ENCODE peak calls at places on chromosomes 1 and 21, in ten cellular contexts. One of them, this sample, is unnamed.

GRCh38 chr1:19661721-19662228 is 2.9 kb upstream of the HTR6 start:
- DNase-seq in GM12891: no peak
- DNase-seq in HCT116: peak
- DNase-seq in GM23338: peak
- DNase-seq in prostate gland: no peak
- DNase-seq in suprapubic skin: no peak
- DNase-seq in H1: no peak
- DNase-seq in vagina: no peak
- DNase-seq in GM12878: no peak
- DNase-seq in spleen: no peak
- DNase-seq in this sample: peak

GRCh38 chr1:240237305-240237721 is 145.6 kb downstream of the FMN2 start:
- DNase-seq in HCT116: no peak
- DNase-seq in GM12891: no peak
- DNase-seq in H1: no peak
- DNase-seq in spleen: no peak
- DNase-seq in vagina: no peak
- DNase-seq in suprapubic skin: no peak
- DNase-seq in GM12878: no peak
- DNase-seq in prostate gland: no peak
- DNase-seq in GM23338: no peak
- DNase-seq in this sample: no peak

GRCh38 chr1:235093685-235094592 is 34.7 kb downstream of the TOMM20 start:
- DNase-seq in H1: no peak
- DNase-seq in prostate gland: peak
- DNase-seq in GM12891: peak
- DNase-seq in GM12878: no peak
- DNase-seq in GM23338: peak
- DNase-seq in suprapubic skin: no peak
- DNase-seq in HCT116: no peak
- DNase-seq in vagina: no peak
- DNase-seq in spleen: peak
- DNase-seq in this sample: no peak

GRCh38 chr1:100989306-100990077 is 36.1 kb downstream of the DPH5 start:
- DNase-seq in vagina: no peak
- DNase-seq in HCT116: no peak
- DNase-seq in GM23338: no peak
- DNase-seq in prostate gland: no peak
- DNase-seq in H1: no peak
- DNase-seq in spleen: no peak
- DNase-seq in suprapubic skin: no peak
- DNase-seq in GM12878: no peak
- DNase-seq in GM12891: no peak
- DNase-seq in this sample: no peak

GRCh38 chr21:16794944-16795343 is 717.9 kb upstream of the CXADR start:
- DNase-seq in GM12878: no peak
- DNase-seq in prostate gland: no peak
- DNase-seq in suprapubic skin: no peak
- DNase-seq in HCT116: no peak
- DNase-seq in GM12891: no peak
- DNase-seq in H1: no peak
- DNase-seq in vagina: no peak
- DNase-seq in spleen: no peak
- DNase-seq in GM23338: no peak
- DNase-seq in this sample: no peak

GRCh38 chr21:35674272-35674671 is 386.1 kb downstream of the SETD4 start:
- DNase-seq in H1: no peak
- DNase-seq in GM12891: no peak
- DNase-seq in GM12878: no peak
- DNase-seq in spleen: no peak
- DNase-seq in HCT116: no peak
- DNase-seq in vagina: no peak
- DNase-seq in GM23338: no peak
- DNase-seq in prostate gland: no peak
- DNase-seq in suprapubic skin: no peak
- DNase-seq in this sample: no peak

GRCh38 chr1:67804710-67805109 is 28.6 kb downstream of the GNG12 start:
- DNase-seq in GM23338: peak
- DNase-seq in GM12891: no peak
- DNase-seq in H1: no peak
- DNase-seq in vagina: no peak
- DNase-seq in suprapubic skin: no peak
- DNase-seq in GM12878: no peak
- DNase-seq in HCT116: no peak
- DNase-seq in spleen: no peak
- DNase-seq in prostate gland: no peak
- DNase-seq in this sample: no peak

GRCh38 chr1:150596976-150597375 is 17.6 kb upstream of the MCL1 start:
- DNase-seq in H1: no peak
- DNase-seq in prostate gland: no peak
- DNase-seq in HCT116: no peak
- DNase-seq in suprapubic skin: no peak
- DNase-seq in GM23338: no peak
- DNase-seq in spleen: no peak
- DNase-seq in GM12878: no peak
- DNase-seq in GM12891: no peak
- DNase-seq in vagina: no peak
- DNase-seq in this sample: no peak

GRCh38 chr1:160640359-160641123 is 6.3 kb downstream of the SLAMF1 start:
- DNase-seq in spleen: no peak
- DNase-seq in GM12891: no peak
- DNase-seq in HCT116: no peak
- DNase-seq in vagina: no peak
- DNase-seq in GM23338: no peak
- DNase-seq in H1: no peak
- DNase-seq in GM12878: no peak
- DNase-seq in prostate gland: no peak
- DNase-seq in suprapubic skin: no peak
- DNase-seq in this sample: no peak

GRCh38 chr1:33295023-33295422 is 25.9 kb downstream of the A3GALT2 start:
- DNase-seq in vagina: no peak
- DNase-seq in GM12891: no peak
- DNase-seq in suprapubic skin: no peak
- DNase-seq in prostate gland: no peak
- DNase-seq in HCT116: no peak
- DNase-seq in GM12878: no peak
- DNase-seq in H1: no peak
- DNase-seq in GM23338: peak
- DNase-seq in spleen: peak
- DNase-seq in this sample: no peak

GRCh38 chr1:168827557-168827956 is 98.6 kb upstream of the DPT start:
- DNase-seq in spleen: no peak
- DNase-seq in H1: no peak
- DNase-seq in GM12878: no peak
- DNase-seq in vagina: no peak
- DNase-seq in prostate gland: no peak
- DNase-seq in GM23338: no peak
- DNase-seq in HCT116: no peak
- DNase-seq in suprapubic skin: no peak
- DNase-seq in GM12891: no peak
- DNase-seq in this sample: no peak

GRCh38 chr1:221437924-221438323 is 304.0 kb downstream of the DUSP10 start:
- DNase-seq in suprapubic skin: no peak
- DNase-seq in HCT116: peak
- DNase-seq in prostate gland: no peak
- DNase-seq in vagina: no peak
- DNase-seq in GM12878: no peak
- DNase-seq in GM23338: no peak
- DNase-seq in H1: no peak
- DNase-seq in GM12891: no peak
- DNase-seq in spleen: no peak
- DNase-seq in this sample: no peak

GRCh38 chr1:168628807-168629206 is 52.4 kb downstream of the XCL1 start:
- DNase-seq in suprapubic skin: no peak
- DNase-seq in vagina: no peak
- DNase-seq in prostate gland: no peak
- DNase-seq in GM12878: no peak
- DNase-seq in GM12891: no peak
- DNase-seq in HCT116: peak
- DNase-seq in H1: no peak
- DNase-seq in GM23338: no peak
- DNase-seq in spleen: no peak
- DNase-seq in this sample: no peak

DNA sequence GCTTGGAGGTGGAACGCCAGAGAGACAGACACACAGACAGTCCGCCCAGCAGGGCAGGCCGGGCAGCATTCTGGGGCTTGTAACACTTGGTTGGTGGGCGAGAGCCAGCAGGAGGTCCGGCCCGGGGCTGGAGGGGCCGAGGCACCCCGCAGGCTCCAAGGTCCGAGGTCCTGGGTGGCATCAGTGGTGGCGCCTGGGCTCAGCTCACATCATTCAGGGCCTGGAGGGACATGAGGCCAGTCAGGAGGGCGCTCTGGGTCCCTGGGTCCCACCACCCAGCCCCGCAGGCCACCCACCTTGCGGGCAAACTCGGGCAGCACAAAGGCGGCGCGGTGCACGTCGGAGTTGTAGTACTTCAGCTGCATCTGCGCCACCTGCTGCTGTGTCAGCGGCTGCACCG is 5.2 kb downstream of the SRM start:
- DNase-seq in spleen: no peak
- DNase-seq in vagina: no peak
- DNase-seq in GM12878: no peak
- DNase-seq in suprapubic skin: no peak
- DNase-seq in prostate gland: no peak
- DNase-seq in H1: no peak
- DNase-seq in GM23338: no peak
- DNase-seq in GM12891: no peak
- DNase-seq in HCT116: no peak
- DNase-seq in this sample: no peak
- TF ChIP-seq POLR2AphosphoS5 in spleen: no peak
- TF ChIP-seq POLR2AphosphoS5 in vagina: no peak
- TF ChIP-seq POLR2AphosphoS5 in GM12878: no peak
- TF ChIP-seq POLR2AphosphoS5 in suprapubic skin: no peak
- TF ChIP-seq POLR2AphosphoS5 in prostate gland: no peak
- TF ChIP-seq POLR2AphosphoS5 in H1: no peak
- TF ChIP-seq POLR2AphosphoS5 in GM23338: no peak
- TF ChIP-seq POLR2AphosphoS5 in GM12891: no peak
- TF ChIP-seq POLR2AphosphoS5 in HCT116: no peak
- TF ChIP-seq POLR2AphosphoS5 in this sample: no peak

GRCh38 chr1:91806777-91807700 is 78.9 kb downstream of the TGFBR3 start:
- DNase-seq in vagina: no peak
- DNase-seq in GM12891: no peak
- DNase-seq in spleen: no peak
- DNase-seq in suprapubic skin: no peak
- DNase-seq in GM12878: no peak
- DNase-seq in H1: no peak
- DNase-seq in prostate gland: no peak
- DNase-seq in HCT116: no peak
- DNase-seq in GM23338: peak
- DNase-seq in this sample: peak
- TF ChIP-seq POLR2AphosphoS5 in vagina: no peak
- TF ChIP-seq POLR2AphosphoS5 in GM12891: no peak
- TF ChIP-seq POLR2AphosphoS5 in spleen: no peak
- TF ChIP-seq POLR2AphosphoS5 in suprapubic skin: no peak
- TF ChIP-seq POLR2AphosphoS5 in GM12878: no peak
- TF ChIP-seq POLR2AphosphoS5 in H1: no peak
- TF ChIP-seq POLR2AphosphoS5 in prostate gland: no peak
- TF ChIP-seq POLR2AphosphoS5 in HCT116: no peak
- TF ChIP-seq POLR2AphosphoS5 in GM23338: no peak
- TF ChIP-seq POLR2AphosphoS5 in this sample: no peak

GRCh38 chr1:197731449-197731848 is 43.8 kb downstream of the DENND1B start:
- DNase-seq in prostate gland: no peak
- DNase-seq in GM23338: peak
- DNase-seq in vagina: no peak
- DNase-seq in H1: no peak
- DNase-seq in GM12891: no peak
- DNase-seq in HCT116: no peak
- DNase-seq in GM12878: no peak
- DNase-seq in spleen: no peak
- DNase-seq in suprapubic skin: no peak
- DNase-seq in this sample: no peak
- TF ChIP-seq POLR2AphosphoS5 in prostate gland: no peak
- TF ChIP-seq POLR2AphosphoS5 in GM23338: no peak
- TF ChIP-seq POLR2AphosphoS5 in vagina: no peak
- TF ChIP-seq POLR2AphosphoS5 in H1: no peak
- TF ChIP-seq POLR2AphosphoS5 in GM12891: no peak
- TF ChIP-seq POLR2AphosphoS5 in HCT116: no peak
- TF ChIP-seq POLR2AphosphoS5 in GM12878: no peak
- TF ChIP-seq POLR2AphosphoS5 in spleen: no peak
- TF ChIP-seq POLR2AphosphoS5 in suprapubic skin: no peak
- TF ChIP-seq POLR2AphosphoS5 in this sample: no peak

GRCh38 chr21:38264581-38264980 is 7.8 kb downstream of the KCNJ15 start:
- DNase-seq in GM12878: no peak
- DNase-seq in vagina: no peak
- DNase-seq in H1: no peak
- DNase-seq in prostate gland: no peak
- DNase-seq in GM23338: no peak
- DNase-seq in spleen: no peak
- DNase-seq in HCT116: no peak
- DNase-seq in suprapubic skin: no peak
- DNase-seq in GM12891: no peak
- DNase-seq in this sample: no peak
- TF ChIP-seq POLR2AphosphoS5 in GM12878: no peak
- TF ChIP-seq POLR2AphosphoS5 in vagina: no peak
- TF ChIP-seq POLR2AphosphoS5 in H1: no peak
- TF ChIP-seq POLR2AphosphoS5 in prostate gland: no peak
- TF ChIP-seq POLR2AphosphoS5 in GM23338: no peak
- TF ChIP-seq POLR2AphosphoS5 in spleen: no peak
- TF ChIP-seq POLR2AphosphoS5 in HCT116: no peak
- TF ChIP-seq POLR2AphosphoS5 in suprapubic skin: no peak
- TF ChIP-seq POLR2AphosphoS5 in GM12891: no peak
- TF ChIP-seq POLR2AphosphoS5 in this sample: no peak

DNA sequence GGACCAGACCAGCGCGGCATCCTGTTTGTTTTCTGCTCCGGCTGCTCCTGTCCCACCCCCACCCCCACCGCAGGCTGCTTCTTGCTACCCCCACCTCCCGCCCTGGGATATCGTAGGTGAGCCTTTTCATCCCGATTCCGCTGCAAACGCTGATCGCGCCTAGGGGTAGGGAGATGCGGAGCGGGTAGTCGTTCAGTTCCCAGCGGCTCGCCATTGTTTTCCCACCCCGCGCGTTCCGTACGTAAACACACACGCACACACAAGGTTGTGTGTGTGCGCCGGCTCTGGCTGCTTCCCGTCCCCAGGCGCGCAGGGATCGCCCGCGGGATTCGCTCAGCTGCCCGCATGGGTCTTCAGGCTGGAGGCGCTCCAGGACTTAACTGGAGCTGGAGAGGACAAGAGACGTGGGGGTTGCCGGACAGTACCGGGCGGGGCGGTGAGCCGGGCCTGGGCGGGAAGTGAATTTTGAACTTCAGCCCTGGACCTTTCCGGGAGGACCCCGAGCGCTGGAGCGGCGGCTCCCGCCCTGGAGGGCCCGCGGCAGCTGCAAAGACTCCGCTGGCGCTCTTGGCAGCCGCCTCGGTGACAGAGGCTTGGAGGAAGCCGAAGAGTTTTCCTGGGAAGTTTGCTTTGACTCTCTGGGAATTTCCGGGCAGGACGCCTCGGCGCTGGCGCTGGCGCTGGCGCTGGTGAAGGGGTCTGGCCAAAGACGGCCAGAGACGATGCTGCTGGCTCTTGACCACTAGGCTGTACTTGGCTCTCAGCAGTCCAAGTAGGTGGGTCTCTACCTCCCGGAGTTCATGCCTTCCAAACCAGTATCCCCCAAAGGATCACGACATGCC is 1.6 kb downstream of the SOX13 start:
- DNase-seq in suprapubic skin: peak
- DNase-seq in HCT116: no peak
- DNase-seq in spleen: peak
- DNase-seq in prostate gland: no peak
- DNase-seq in vagina: no peak
- DNase-seq in GM12878: no peak
- DNase-seq in H1: no peak
- DNase-seq in GM12891: no peak
- DNase-seq in GM23338: peak
- DNase-seq in this sample: no peak
- TF ChIP-seq POLR2AphosphoS5 in suprapubic skin: peak
- TF ChIP-seq POLR2AphosphoS5 in HCT116: no peak
- TF ChIP-seq POLR2AphosphoS5 in spleen: peak
- TF ChIP-seq POLR2AphosphoS5 in prostate gland: peak
- TF ChIP-seq POLR2AphosphoS5 in vagina: peak
- TF ChIP-seq POLR2AphosphoS5 in GM12878: no peak
- TF ChIP-seq POLR2AphosphoS5 in H1: no peak
- TF ChIP-seq POLR2AphosphoS5 in GM12891: no peak
- TF ChIP-seq POLR2AphosphoS5 in GM23338: no peak
- TF ChIP-seq POLR2AphosphoS5 in this sample: no peak

This sample was measured in SK-N-MC.